ENCODE peak calls at places on chromosomes 6 and 20, in six cellular contexts. P is T-helper 1 cell, X is hippocampal formation, G is AML-193, A is fibroblast of gingiva, W is ovary. V is an unnamed sample.

GRCh38 chr6:42742116-42742894 is 3.6 kb downstream of the TBCC start:
- DNase-seq in P (no peak), X (no peak), G (peak; percentile 41), A (peak; percentile 53), W (no peak), V (no peak)

GRCh38 chr6:147048930-147049329 is 155.3 kb upstream of the STXBP5 start:
- DNase-seq in P (no peak), X (no peak), G (no peak), A (no peak), W (no peak), V (no peak)

GRCh38 chr20:16711859-16712258 is 18.0 kb upstream of the SNRPB2 start:
- DNase-seq in P (no peak), X (no peak), G (peak; percentile 60), A (no peak), W (no peak), V (no peak)

GRCh38 chr6:39982720-39983119 is 48.5 kb upstream of the MOCS1 start:
- DNase-seq in P (no peak), X (no peak), G (no peak), A (no peak), W (no peak), V (no peak)

GRCh38 chr6:37882724-37883413 is 63.3 kb downstream of the ZFAND3 start:
- DNase-seq in P (no peak), X (no peak), G (no peak), A (peak; percentile 81), W (no peak), V (no peak)

GRCh38 chr6:17431581-17431980 is 38.2 kb downstream of the CAP2 start:
- DNase-seq in P (no peak), X (no peak), G (no peak), A (peak; percentile 37), W (no peak), V (no peak)

GRCh38 chr20:53935353-53936084 is 134.9 kb downstream of the BCAS1 start:
- DNase-seq in P (no peak), X (no peak), G (no peak), A (no peak), W (no peak), V (no peak)

GRCh38 chr20:44646641-44647274 is 4.7 kb downstream of the ADA start:
- DNase-seq in P (no peak), X (no peak), G (peak; percentile 29), A (peak; percentile 25), W (no peak), V (no peak)

GRCh38 chr6:78031228-78031627 is 378.4 kb downstream of the MEI4 start:
- DNase-seq in P (no peak), X (no peak), G (no peak), A (no peak), W (no peak), V (no peak)

GRCh38 chr6:68642081-68642480 is 7.0 kb downstream of the ADGRB3 start:
- DNase-seq in P (no peak), X (no peak), G (no peak), A (no peak), W (no peak), V (peak; percentile 39)

GRCh38 chr20:11098888-11099287 is 425.1 kb upstream of the JAG1 start:
- DNase-seq in P (no peak), X (no peak), G (peak; percentile 27), A (no peak), W (no peak), V (no peak)

GRCh38 chr6:48568856-48569255 is 457.9 kb upstream of the PTCHD4 start:
- DNase-seq in P (no peak), X (no peak), G (no peak), A (no peak), W (no peak), V (no peak)

GRCh38 chr6:52994789-52995078 is 350 bp downstream of the GSTA4 start:
- DNase-seq in P (no peak), X (peak; percentile 64), G (no peak), A (no peak), W (peak; percentile 74), V (no peak)

GRCh38 chr6:155448823-155449789 is 6.5 kb downstream of the NOX3 start:
- DNase-seq in P (no peak), X (no peak), G (no peak), A (no peak), W (no peak), V (no peak)

V was measured in globus pallidus.